ENCODE peak calls at places on chromosomes 4 and X, in eight cellular contexts. A is CD8-positive, alpha-beta T cell; X is heart left ventricle; D is transverse colon; O is astrocyte; B is ovary; E is pancreas; C is GM23248. I is an unnamed sample.

GRCh38 chrX:18900401-18900976 is 83.4 kb downstream of the PHKA2 start:
- DNase-seq in A (no peak), X (no peak), E (no peak), B (no peak), O (no peak), C (no peak), D (no peak), I (no peak)

GRCh38 chr4:99201687-99202086 is 17.4 kb downstream of the ADH6 start:
- DNase-seq in O (no peak), C (peak; percentile 53), X (no peak), E (no peak), B (no peak), A (no peak), D (no peak), I (no peak)

GRCh38 chr4:55921093-55921492 is 27.7 kb upstream of the CEP135 start:
- DNase-seq in C (peak; percentile 15), X (no peak), E (no peak), A (no peak), D (no peak), B (no peak), O (peak; percentile 0), I (no peak)

GRCh38 chr4:153212755-153213154 is 8.5 kb downstream of the TRIM2 start:
- DNase-seq in C (peak; percentile 38), O (no peak), E (no peak), X (no peak), A (no peak), B (no peak), D (no peak), I (no peak)

GRCh38 chrX:134810211-134810610 is 151.9 kb upstream of the PLAC1 start:
- DNase-seq in B (no peak), D (no peak), O (no peak), A (no peak), C (no peak), E (no peak), X (no peak), I (no peak)

GRCh38 chrX:23626651-23627050 is 40.6 kb upstream of the PRDX4 start:
- DNase-seq in A (no peak), B (no peak), C (no peak), E (no peak), D (no peak), O (no peak), X (no peak), I (no peak)

GRCh38 chrX:130098202-130098552 is 12.1 kb downstream of the ELF4 start:
- DNase-seq in B (no peak), A (no peak), O (no peak), C (no peak), D (no peak), X (no peak), E (no peak), I (no peak)

GRCh38 chrX:94454606-94455005 is 780.6 kb downstream of the FAM133A start:
- DNase-seq in X (no peak), D (no peak), O (no peak), E (no peak), B (no peak), A (no peak), C (no peak), I (no peak)

GRCh38 chrX:154797006-154797405 is 8.3 kb downstream of the MPP1 start:
- DNase-seq in B (no peak), X (no peak), E (no peak), O (peak; percentile 19), D (no peak), C (no peak), A (no peak), I (no peak)

GRCh38 chrX:154791951-154792350 is 13.3 kb downstream of the MPP1 start:
- DNase-seq in B (no peak), D (no peak), A (no peak), O (no peak), X (no peak), C (no peak), E (no peak), I (no peak)

GRCh38 chrX:154791467-154791866 is 13.8 kb downstream of the MPP1 start:
- DNase-seq in A (no peak), B (no peak), E (no peak), X (no peak), D (no peak), O (no peak), C (no peak), I (no peak)

GRCh38 chrX:154793084-154793483 is 12.2 kb downstream of the MPP1 start:
- DNase-seq in E (no peak), C (no peak), B (no peak), A (no peak), X (no peak), O (no peak), D (no peak), I (no peak)
- H3K36me3 ChIP-seq in E (no peaks in the 10 kb centered on the region), C (no peaks in the 10 kb centered on the region), B (no peaks in the 10 kb centered on the region), A (no peaks in the 10 kb centered on the region), X (no peaks in the 10 kb centered on the region), O (no peaks in the 10 kb centered on the region), D (no peaks in the 10 kb centered on the region), I (peaks cover 3% of the 10 kb centered on the region)

DNA sequence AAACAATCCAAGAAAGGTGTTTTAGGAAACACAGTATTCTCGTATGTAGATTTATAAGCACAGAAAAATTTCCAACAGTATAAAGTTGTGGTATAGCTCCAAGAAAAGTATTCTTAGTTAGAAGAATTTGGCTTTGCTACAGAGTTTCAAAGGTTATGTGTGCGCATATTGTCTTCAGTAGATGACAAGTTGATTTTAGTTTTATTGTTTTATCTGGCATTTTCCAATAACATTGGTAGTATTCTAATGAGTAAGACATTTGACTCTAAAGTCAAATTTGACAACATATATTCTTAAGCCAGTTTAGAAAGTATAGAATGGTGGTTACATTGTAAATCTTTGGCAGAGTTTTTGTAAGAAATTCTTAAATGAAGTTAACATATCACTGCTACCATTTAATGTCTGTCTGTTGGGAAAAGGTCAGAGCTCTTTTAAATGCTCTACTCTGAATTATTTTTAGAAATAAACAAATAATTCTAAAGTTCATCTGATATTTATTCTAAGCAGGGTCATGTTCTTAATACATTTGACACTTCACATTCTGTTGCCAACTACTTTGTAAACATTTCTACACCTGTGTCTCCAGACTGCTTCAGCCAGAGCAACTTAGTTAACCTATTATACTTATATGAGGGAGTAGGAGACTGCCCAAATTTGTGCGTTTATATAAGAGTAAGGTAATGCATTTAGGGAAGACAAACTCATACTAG is 30.0 kb downstream of the CLCN3 start:
- DNase-seq in D (no peak), C (no peak), B (no peak), O (no peak), E (no peak), A (no peak), X (no peak), I (no peak)
- H3K27ac ChIP-seq in D (peak overlapping the region; percentile 56), C (no peak overlapping the region), B (no peak overlapping the region), O (no peak overlapping the region), E (peak overlapping the region; percentile 86), A (no peak overlapping the region), X (peak overlapping the region; percentile 64), I (no peak overlapping the region)

GRCh38 chr4:88276952-88277710 is 7.2 kb downstream of the PPM1K start:
- DNase-seq in O (no peak), B (no peak), A (no peak), C (no peak), D (no peak), E (no peak), X (no peak), I (no peak)
- H3K4me1 ChIP-seq in O (no peaks in the 10 kb centered on the region), B (peaks cover 17% of the 10 kb centered on the region), A (peaks cover 64% of the 10 kb centered on the region), C (no peaks in the 10 kb centered on the region), D (peaks cover 13% of the 10 kb centered on the region), E (peaks cover 23% of the 10 kb centered on the region), X (peaks cover 2% of the 10 kb centered on the region), I (peaks cover 4% of the 10 kb centered on the region)

GRCh38 chr4:102807345-102807744 is 20.0 kb downstream of the UBE2D3 start:
- DNase-seq in D (no peak), B (no peak), X (no peak), C (no peak), O (no peak), E (no peak), A (no peak), I (no peak)
- H3K36me3 ChIP-seq in D (peaks cover 11% of the 10 kb centered on the region), B (no peaks in the 10 kb centered on the region), X (no peaks in the 10 kb centered on the region), C (peaks cover 53% of the 10 kb centered on the region), O (peaks cover 37% of the 10 kb centered on the region), E (peaks cover 6% of the 10 kb centered on the region), A (peaks cover 26% of the 10 kb centered on the region), I (peaks cover 17% of the 10 kb centered on the region)

GRCh38 chrX:10579018-10579752 is 41.2 kb downstream of the MID1 start:
- DNase-seq in B (no peak), O (peak; percentile 80), A (no peak), D (no peak), E (no peak), X (no peak), C (peak; percentile 74), I (no peak)

GRCh38 chrX:10582215-10582733 is 38.1 kb downstream of the MID1 start:
- DNase-seq in E (no peak), O (peak; percentile 80), B (no peak), C (peak; percentile 31), D (no peak), X (no peak), A (no peak), I (no peak)

GRCh38 chrX:10577863-10578262 is 42.5 kb downstream of the MID1 start:
- DNase-seq in X (no peak), D (no peak), E (no peak), A (no peak), C (peak; percentile 11), O (no peak), B (no peak), I (no peak)

GRCh38 chrX:10576777-10577444 is 43.5 kb downstream of the MID1 start:
- DNase-seq in C (no peak), B (no peak), X (peak; percentile 44), E (no peak), A (no peak), O (no peak), D (no peak), I (no peak)

DNA sequence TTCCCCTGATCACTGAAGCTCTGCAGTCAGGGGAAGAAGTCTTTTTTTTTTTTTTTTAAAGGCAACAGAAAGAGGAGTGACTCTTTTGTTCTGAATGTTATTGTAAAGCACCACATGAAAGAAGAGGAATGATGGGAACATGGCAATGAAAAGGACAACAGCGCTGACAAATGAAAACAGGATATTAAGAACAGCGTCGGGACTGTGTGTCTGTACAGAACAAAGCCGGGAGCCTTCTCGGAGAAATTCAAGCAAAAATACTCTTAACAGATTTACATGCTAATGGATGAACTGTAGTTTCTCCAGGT is 40.7 kb downstream of the MID1 start:
- DNase-seq in B (no peak), D (no peak), C (peak; percentile 52), X (no peak), A (no peak), E (no peak), O (peak; percentile 68), I (no peak)
- H3K27ac ChIP-seq in B (no peak overlapping the region), D (no peak overlapping the region), C (peak overlapping the region; percentile 92), X (peak overlapping the region; percentile 37), A (no peak overlapping the region), E (peak overlapping the region; percentile 27), O (peak overlapping the region; percentile 98), I (no peak overlapping the region)